ENCODE peak calls at places on chromosomes 3 and 15, in six cellular contexts. One of them, this sample, is unnamed.

GRCh38 chr3:48826451-48826850 is 21.2 kb downstream of the PRKAR2A start:
- DNase-seq in OCI-LY7: no peak
- DNase-seq in astrocyte of the cerebellum: peak
- DNase-seq in RWPE2: no peak
- DNase-seq in fibroblast of lung: peak
- DNase-seq in BJ: no peak
- DNase-seq in this sample: peak

GRCh38 chr3:108076564-108076963 is 14.3 kb downstream of the CD47 start:
- DNase-seq in BJ: no peak
- DNase-seq in astrocyte of the cerebellum: no peak
- DNase-seq in OCI-LY7: no peak
- DNase-seq in fibroblast of lung: no peak
- DNase-seq in RWPE2: no peak
- DNase-seq in this sample: no peak

GRCh38 chr3:64815691-64816225 is 128.0 kb upstream of the ADAMTS9 start:
- DNase-seq in RWPE2: no peak
- DNase-seq in OCI-LY7: no peak
- DNase-seq in fibroblast of lung: no peak
- DNase-seq in astrocyte of the cerebellum: no peak
- DNase-seq in BJ: no peak
- DNase-seq in this sample: no peak

GRCh38 chr3:32442766-32443165 is 51.1 kb downstream of the CMTM7 start:
- DNase-seq in astrocyte of the cerebellum: no peak
- DNase-seq in fibroblast of lung: peak
- DNase-seq in BJ: no peak
- DNase-seq in OCI-LY7: no peak
- DNase-seq in RWPE2: no peak
- DNase-seq in this sample: no peak

GRCh38 chr15:67094001-67094826 is 28.8 kb downstream of the SMAD3 start:
- DNase-seq in RWPE2: no peak
- DNase-seq in OCI-LY7: no peak
- DNase-seq in fibroblast of lung: no peak
- DNase-seq in BJ: no peak
- DNase-seq in astrocyte of the cerebellum: no peak
- DNase-seq in this sample: no peak

GRCh38 chr3:30155755-30156154 is 450.6 kb upstream of the TGFBR2 start:
- DNase-seq in astrocyte of the cerebellum: no peak
- DNase-seq in fibroblast of lung: no peak
- DNase-seq in RWPE2: no peak
- DNase-seq in BJ: no peak
- DNase-seq in OCI-LY7: no peak
- DNase-seq in this sample: no peak

GRCh38 chr15:33908396-33908795 is 59.9 kb upstream of the CHRM5 start:
- DNase-seq in OCI-LY7: no peak
- DNase-seq in astrocyte of the cerebellum: no peak
- DNase-seq in fibroblast of lung: peak
- DNase-seq in BJ: no peak
- DNase-seq in RWPE2: no peak
- DNase-seq in this sample: no peak

GRCh38 chr3:143851331-143852017 is 3.2 kb upstream of the SLC9A9 start:
- DNase-seq in fibroblast of lung: no peak
- DNase-seq in BJ: no peak
- DNase-seq in OCI-LY7: no peak
- DNase-seq in astrocyte of the cerebellum: no peak
- DNase-seq in RWPE2: no peak
- DNase-seq in this sample: no peak

GRCh38 chr3:193704431-193704830 is 111.4 kb downstream of the OPA1 start:
- DNase-seq in astrocyte of the cerebellum: no peak
- DNase-seq in BJ: no peak
- DNase-seq in fibroblast of lung: no peak
- DNase-seq in OCI-LY7: no peak
- DNase-seq in RWPE2: no peak
- DNase-seq in this sample: no peak

GRCh38 chr3:74636981-74637380 is 22.5 kb upstream of the CNTN3 start:
- DNase-seq in fibroblast of lung: peak
- DNase-seq in RWPE2: no peak
- DNase-seq in astrocyte of the cerebellum: no peak
- DNase-seq in OCI-LY7: no peak
- DNase-seq in BJ: no peak
- DNase-seq in this sample: no peak

GRCh38 chr15:29787767-29788166 is 34.5 kb downstream of the TJP1 start:
- DNase-seq in BJ: no peak
- DNase-seq in RWPE2: no peak
- DNase-seq in astrocyte of the cerebellum: no peak
- DNase-seq in OCI-LY7: no peak
- DNase-seq in fibroblast of lung: no peak
- DNase-seq in this sample: no peak

GRCh38 chr3:152309535-152310317 is 41.0 kb downstream of the MBNL1 start:
- DNase-seq in fibroblast of lung: peak
- DNase-seq in BJ: no peak
- DNase-seq in OCI-LY7: no peak
- DNase-seq in astrocyte of the cerebellum: peak
- DNase-seq in RWPE2: no peak
- DNase-seq in this sample: no peak

GRCh38 chr3:180744226-180744625 is 64.9 kb upstream of the CCDC39 start:
- DNase-seq in BJ: no peak
- DNase-seq in fibroblast of lung: peak
- DNase-seq in OCI-LY7: no peak
- DNase-seq in RWPE2: no peak
- DNase-seq in astrocyte of the cerebellum: no peak
- DNase-seq in this sample: no peak

GRCh38 chr15:99438691-99439523 is 126.9 kb upstream of the MEF2A start:
- DNase-seq in OCI-LY7: no peak
- DNase-seq in BJ: no peak
- DNase-seq in astrocyte of the cerebellum: peak
- DNase-seq in fibroblast of lung: peak
- DNase-seq in RWPE2: peak
- DNase-seq in this sample: peak

GRCh38 chr3:41652931-41653330 is 309.0 kb downstream of the ULK4 start:
- DNase-seq in astrocyte of the cerebellum: no peak
- DNase-seq in OCI-LY7: no peak
- DNase-seq in fibroblast of lung: peak
- DNase-seq in RWPE2: no peak
- DNase-seq in BJ: no peak
- DNase-seq in this sample: no peak

GRCh38 chr3:13021141-13021933 is 51.9 kb downstream of the IQSEC1 start:
- DNase-seq in BJ: no peak
- DNase-seq in astrocyte of the cerebellum: no peak
- DNase-seq in OCI-LY7: peak
- DNase-seq in fibroblast of lung: no peak
- DNase-seq in RWPE2: no peak
- DNase-seq in this sample: no peak

GRCh38 chr3:45952456-45952855 is 9.2 kb downstream of the CXCR6 start:
- DNase-seq in astrocyte of the cerebellum: no peak
- DNase-seq in OCI-LY7: no peak
- DNase-seq in BJ: no peak
- DNase-seq in RWPE2: no peak
- DNase-seq in fibroblast of lung: peak
- DNase-seq in this sample: no peak

GRCh38 chr3:114406286-114406685 is 112.5 kb downstream of the TIGIT start:
- DNase-seq in BJ: peak
- DNase-seq in RWPE2: no peak
- DNase-seq in fibroblast of lung: no peak
- DNase-seq in OCI-LY7: no peak
- DNase-seq in astrocyte of the cerebellum: no peak
- DNase-seq in this sample: no peak

GRCh38 chr15:77784361-77785292 is 151.9 kb upstream of the LINGO1 start:
- DNase-seq in OCI-LY7: peak
- DNase-seq in RWPE2: no peak
- DNase-seq in astrocyte of the cerebellum: no peak
- DNase-seq in fibroblast of lung: no peak
- DNase-seq in BJ: no peak
- DNase-seq in this sample: no peak

GRCh38 chr3:53796161-53796560 is 50.1 kb downstream of the CHDH start:
- DNase-seq in BJ: no peak
- DNase-seq in OCI-LY7: no peak
- DNase-seq in RWPE2: no peak
- DNase-seq in astrocyte of the cerebellum: no peak
- DNase-seq in fibroblast of lung: no peak
- DNase-seq in this sample: no peak

GRCh38 chr3:152113992-152114651 is 154.6 kb upstream of the MBNL1 start:
- DNase-seq in OCI-LY7: no peak
- DNase-seq in BJ: no peak
- DNase-seq in RWPE2: no peak
- DNase-seq in astrocyte of the cerebellum: no peak
- DNase-seq in fibroblast of lung: no peak
- DNase-seq in this sample: no peak

GRCh38 chr3:50189274-50189673 is 2.1 kb upstream of the GNAT1 start:
- DNase-seq in fibroblast of lung: peak
- DNase-seq in BJ: no peak
- DNase-seq in OCI-LY7: peak
- DNase-seq in RWPE2: no peak
- DNase-seq in astrocyte of the cerebellum: peak
- DNase-seq in this sample: peak

GRCh38 chr3:125107384-125107783 is 51.6 kb upstream of the HEG1 start:
- DNase-seq in BJ: no peak
- DNase-seq in RWPE2: no peak
- DNase-seq in OCI-LY7: no peak
- DNase-seq in astrocyte of the cerebellum: no peak
- DNase-seq in fibroblast of lung: no peak
- DNase-seq in this sample: no peak

GRCh38 chr3:151107701-151108100 is 22.2 kb downstream of the MED12L start:
- DNase-seq in RWPE2: no peak
- DNase-seq in BJ: no peak
- DNase-seq in OCI-LY7: no peak
- DNase-seq in astrocyte of the cerebellum: no peak
- DNase-seq in fibroblast of lung: peak
- DNase-seq in this sample: no peak

GRCh38 chr3:48244462-48244861 is 3.6 kb downstream of the ZNF589 start:
- DNase-seq in OCI-LY7: no peak
- DNase-seq in astrocyte of the cerebellum: no peak
- DNase-seq in fibroblast of lung: no peak
- DNase-seq in BJ: no peak
- DNase-seq in RWPE2: no peak
- DNase-seq in this sample: no peak

GRCh38 chr3:45554001-45554691 is 40.4 kb upstream of the LIMD1 start:
- DNase-seq in BJ: no peak
- DNase-seq in fibroblast of lung: peak
- DNase-seq in OCI-LY7: peak
- DNase-seq in astrocyte of the cerebellum: no peak
- DNase-seq in RWPE2: no peak
- DNase-seq in this sample: no peak

GRCh38 chr3:52444860-52445793 is at the start of gene SEMA3G:
- DNase-seq in BJ: no peak
- DNase-seq in astrocyte of the cerebellum: no peak
- DNase-seq in fibroblast of lung: peak
- DNase-seq in OCI-LY7: peak
- DNase-seq in RWPE2: peak
- DNase-seq in this sample: no peak
- TF ChIP-seq CTCF in BJ: peak
- TF ChIP-seq CTCF in astrocyte of the cerebellum: peak
- TF ChIP-seq CTCF in fibroblast of lung: peak
- TF ChIP-seq CTCF in OCI-LY7: peak
- TF ChIP-seq CTCF in RWPE2: no peak
- TF ChIP-seq CTCF in this sample: peak

GRCh38 chr3:5505997-5506396 is 318.5 kb downstream of the EDEM1 start:
- DNase-seq in BJ: no peak
- DNase-seq in OCI-LY7: no peak
- DNase-seq in fibroblast of lung: no peak
- DNase-seq in astrocyte of the cerebellum: no peak
- DNase-seq in RWPE2: no peak
- DNase-seq in this sample: no peak

GRCh38 chr3:5510300-5510699 is 322.8 kb downstream of the EDEM1 start:
- DNase-seq in RWPE2: no peak
- DNase-seq in fibroblast of lung: no peak
- DNase-seq in OCI-LY7: no peak
- DNase-seq in BJ: no peak
- DNase-seq in astrocyte of the cerebellum: no peak
- DNase-seq in this sample: no peak

GRCh38 chr3:5504135-5504534 is 316.6 kb downstream of the EDEM1 start:
- DNase-seq in RWPE2: no peak
- DNase-seq in astrocyte of the cerebellum: no peak
- DNase-seq in OCI-LY7: no peak
- DNase-seq in BJ: no peak
- DNase-seq in fibroblast of lung: no peak
- DNase-seq in this sample: no peak

GRCh38 chr3:5503136-5503535 is 315.6 kb downstream of the EDEM1 start:
- DNase-seq in RWPE2: no peak
- DNase-seq in OCI-LY7: no peak
- DNase-seq in fibroblast of lung: no peak
- DNase-seq in BJ: no peak
- DNase-seq in astrocyte of the cerebellum: no peak
- DNase-seq in this sample: no peak

GRCh38 chr3:5505163-5505562 is 317.7 kb downstream of the EDEM1 start:
- DNase-seq in RWPE2: no peak
- DNase-seq in OCI-LY7: no peak
- DNase-seq in astrocyte of the cerebellum: no peak
- DNase-seq in fibroblast of lung: no peak
- DNase-seq in BJ: no peak
- DNase-seq in this sample: no peak
- H3K4me3 ChIP-seq in RWPE2: no peak
- H3K4me3 ChIP-seq in OCI-LY7: no peak
- H3K4me3 ChIP-seq in astrocyte of the cerebellum: no peak
- H3K4me3 ChIP-seq in fibroblast of lung: no peak
- H3K4me3 ChIP-seq in BJ: no peak
- H3K4me3 ChIP-seq in this sample: no peak

DNA sequence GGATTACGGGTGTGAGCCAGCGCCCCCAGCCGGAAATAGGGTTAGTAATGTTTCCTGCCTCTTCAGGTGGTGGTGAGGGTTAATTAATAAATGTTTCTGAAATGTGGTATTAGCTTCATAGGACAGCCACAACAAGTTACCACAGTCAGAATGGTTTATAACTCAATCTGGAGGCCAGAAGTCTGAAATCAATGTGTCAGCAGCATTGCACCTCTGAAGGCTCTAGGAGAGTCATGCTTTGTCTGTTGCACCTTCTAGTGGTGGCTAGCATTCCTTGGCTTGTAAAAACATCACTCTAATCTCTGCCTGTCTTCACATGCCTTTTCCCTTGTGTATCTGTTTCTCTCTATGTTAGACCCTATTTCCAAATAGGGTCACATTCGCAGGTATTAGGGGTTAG is 7.8 kb upstream of the RPSA start:
- DNase-seq in astrocyte of the cerebellum: no peak
- DNase-seq in BJ: no peak
- DNase-seq in fibroblast of lung: no peak
- DNase-seq in OCI-LY7: no peak
- DNase-seq in RWPE2: no peak
- DNase-seq in this sample: no peak
- TF ChIP-seq CTCF in astrocyte of the cerebellum: no peak
- TF ChIP-seq CTCF in BJ: no peak
- TF ChIP-seq CTCF in fibroblast of lung: no peak
- TF ChIP-seq CTCF in OCI-LY7: no peak
- TF ChIP-seq CTCF in RWPE2: no peak
- TF ChIP-seq CTCF in this sample: no peak

GRCh38 chr3:11159421-11159904 is 5.2 kb downstream of the HRH1 start:
- DNase-seq in astrocyte of the cerebellum: peak
- DNase-seq in OCI-LY7: no peak
- DNase-seq in fibroblast of lung: peak
- DNase-seq in RWPE2: no peak
- DNase-seq in BJ: peak
- DNase-seq in this sample: no peak
- H3K4me3 ChIP-seq in astrocyte of the cerebellum: no peak
- H3K4me3 ChIP-seq in OCI-LY7: no peak
- H3K4me3 ChIP-seq in fibroblast of lung: no peak
- H3K4me3 ChIP-seq in RWPE2: no peak
- H3K4me3 ChIP-seq in BJ: no peak
- H3K4me3 ChIP-seq in this sample: no peak